ENCODE peak calls at places on chromosomes 7 and 10, in eight cellular contexts. One of them, this sample, is unnamed.

GRCh38 chr10:5812283-5813090 is 747 bp downstream of the GDI2 start:
- DNase-seq in PC-3: no peak
- DNase-seq in NCI-H748 treated with DMSO at 0.1 percent for 48 hours: peak; percentile 2
- DNase-seq in foreskin fibroblast: peak; percentile 50
- DNase-seq in KG1: no peak
- DNase-seq in HS-5: no peak
- DNase-seq in amygdala: peak; percentile 55
- DNase-seq in central memory CD4-positive, alpha-beta T cell: peak; percentile 23
- DNase-seq in this sample: no peak

GRCh38 chr10:23024002-23024401 is 71.4 kb upstream of the MSRB2 start:
- DNase-seq in PC-3: no peak
- DNase-seq in NCI-H748 treated with DMSO at 0.1 percent for 48 hours: no peak
- DNase-seq in foreskin fibroblast: no peak
- DNase-seq in KG1: no peak
- DNase-seq in HS-5: no peak
- DNase-seq in amygdala: no peak
- DNase-seq in central memory CD4-positive, alpha-beta T cell: no peak
- DNase-seq in this sample: no peak

GRCh38 chr10:20494474-20494873 is 402.6 kb downstream of the NEBL start:
- DNase-seq in PC-3: peak; percentile 25
- DNase-seq in NCI-H748 treated with DMSO at 0.1 percent for 48 hours: no peak
- DNase-seq in foreskin fibroblast: peak; percentile 35
- DNase-seq in KG1: no peak
- DNase-seq in HS-5: no peak
- DNase-seq in amygdala: no peak
- DNase-seq in central memory CD4-positive, alpha-beta T cell: no peak
- DNase-seq in this sample: peak; percentile 9

GRCh38 chr10:103510046-103510685 is 16.7 kb downstream of the NEURL1 start:
- DNase-seq in PC-3: no peak
- DNase-seq in NCI-H748 treated with DMSO at 0.1 percent for 48 hours: no peak
- DNase-seq in foreskin fibroblast: no peak
- DNase-seq in KG1: no peak
- DNase-seq in HS-5: no peak
- DNase-seq in amygdala: no peak
- DNase-seq in central memory CD4-positive, alpha-beta T cell: no peak
- DNase-seq in this sample: no peak

GRCh38 chr10:88800152-88801125 is 2.1 kb upstream of the LIPM start:
- DNase-seq in PC-3: no peak
- DNase-seq in NCI-H748 treated with DMSO at 0.1 percent for 48 hours: no peak
- DNase-seq in foreskin fibroblast: peak; percentile 82
- DNase-seq in KG1: no peak
- DNase-seq in HS-5: no peak
- DNase-seq in amygdala: no peak
- DNase-seq in central memory CD4-positive, alpha-beta T cell: no peak
- DNase-seq in this sample: no peak

GRCh38 chr7:6546852-6547251 is 4.4 kb downstream of the GRID2IP start:
- DNase-seq in PC-3: peak; percentile 43
- DNase-seq in NCI-H748 treated with DMSO at 0.1 percent for 48 hours: no peak
- DNase-seq in foreskin fibroblast: no peak
- DNase-seq in KG1: no peak
- DNase-seq in HS-5: no peak
- DNase-seq in amygdala: no peak
- DNase-seq in central memory CD4-positive, alpha-beta T cell: no peak
- DNase-seq in this sample: no peak

GRCh38 chr10:117237401-117237991 is 3.4 kb upstream of the SLC18A2 start:
- DNase-seq in PC-3: no peak
- DNase-seq in NCI-H748 treated with DMSO at 0.1 percent for 48 hours: no peak
- DNase-seq in foreskin fibroblast: no peak
- DNase-seq in KG1: peak; percentile 22
- DNase-seq in HS-5: no peak
- DNase-seq in amygdala: no peak
- DNase-seq in central memory CD4-positive, alpha-beta T cell: no peak
- DNase-seq in this sample: no peak

GRCh38 chr10:28743576-28743975 is 66.3 kb downstream of the BAMBI start:
- DNase-seq in PC-3: no peak
- DNase-seq in NCI-H748 treated with DMSO at 0.1 percent for 48 hours: no peak
- DNase-seq in foreskin fibroblast: no peak
- DNase-seq in KG1: no peak
- DNase-seq in HS-5: no peak
- DNase-seq in amygdala: no peak
- DNase-seq in central memory CD4-positive, alpha-beta T cell: no peak
- DNase-seq in this sample: no peak

GRCh38 chr7:86598721-86599120 is 45.0 kb upstream of the GRM3 start:
- DNase-seq in PC-3: no peak
- DNase-seq in NCI-H748 treated with DMSO at 0.1 percent for 48 hours: no peak
- DNase-seq in foreskin fibroblast: no peak
- DNase-seq in KG1: no peak
- DNase-seq in HS-5: no peak
- DNase-seq in amygdala: no peak
- DNase-seq in central memory CD4-positive, alpha-beta T cell: no peak
- DNase-seq in this sample: no peak

GRCh38 chr7:92622680-92623079 is 32.5 kb upstream of the FAM133B start:
- DNase-seq in PC-3: no peak
- DNase-seq in NCI-H748 treated with DMSO at 0.1 percent for 48 hours: no peak
- DNase-seq in foreskin fibroblast: no peak
- DNase-seq in KG1: no peak
- DNase-seq in HS-5: no peak
- DNase-seq in amygdala: no peak
- DNase-seq in central memory CD4-positive, alpha-beta T cell: no peak
- DNase-seq in this sample: no peak

GRCh38 chr10:86267286-86268195 is 99.1 kb downstream of the GRID1 start:
- DNase-seq in PC-3: no peak
- DNase-seq in NCI-H748 treated with DMSO at 0.1 percent for 48 hours: no peak
- DNase-seq in foreskin fibroblast: no peak
- DNase-seq in KG1: no peak
- DNase-seq in HS-5: no peak
- DNase-seq in amygdala: peak; percentile 54
- DNase-seq in central memory CD4-positive, alpha-beta T cell: no peak
- DNase-seq in this sample: no peak

GRCh38 chr7:41046221-41046761 is 656.6 kb downstream of the INHBA start:
- DNase-seq in PC-3: peak; percentile 71
- DNase-seq in NCI-H748 treated with DMSO at 0.1 percent for 48 hours: no peak
- DNase-seq in foreskin fibroblast: peak; percentile 32
- DNase-seq in KG1: no peak
- DNase-seq in HS-5: no peak
- DNase-seq in amygdala: no peak
- DNase-seq in central memory CD4-positive, alpha-beta T cell: no peak
- DNase-seq in this sample: no peak

GRCh38 chr10:22379059-22379458 is 33.8 kb downstream of the SPAG6 start:
- DNase-seq in PC-3: no peak
- DNase-seq in NCI-H748 treated with DMSO at 0.1 percent for 48 hours: no peak
- DNase-seq in foreskin fibroblast: no peak
- DNase-seq in KG1: no peak
- DNase-seq in HS-5: no peak
- DNase-seq in amygdala: no peak
- DNase-seq in central memory CD4-positive, alpha-beta T cell: no peak
- DNase-seq in this sample: no peak

GRCh38 chr10:7484456-7485266 is 73.8 kb upstream of the SFMBT2 start:
- DNase-seq in PC-3: no peak
- DNase-seq in NCI-H748 treated with DMSO at 0.1 percent for 48 hours: no peak
- DNase-seq in foreskin fibroblast: no peak
- DNase-seq in KG1: no peak
- DNase-seq in HS-5: no peak
- DNase-seq in amygdala: no peak
- DNase-seq in central memory CD4-positive, alpha-beta T cell: peak; percentile 70
- DNase-seq in this sample: no peak

GRCh38 chr7:2607122-2607912 is 24.5 kb upstream of the TTYH3 start:
- DNase-seq in PC-3: no peak
- DNase-seq in NCI-H748 treated with DMSO at 0.1 percent for 48 hours: no peak
- DNase-seq in foreskin fibroblast: peak; percentile 17
- DNase-seq in KG1: no peak
- DNase-seq in HS-5: no peak
- DNase-seq in amygdala: no peak
- DNase-seq in central memory CD4-positive, alpha-beta T cell: no peak
- DNase-seq in this sample: no peak

GRCh38 chr7:128860158-128861073 is 2.2 kb upstream of the ATP6V1F start:
- DNase-seq in PC-3: no peak
- DNase-seq in NCI-H748 treated with DMSO at 0.1 percent for 48 hours: no peak
- DNase-seq in foreskin fibroblast: peak; percentile 84
- DNase-seq in KG1: no peak
- DNase-seq in HS-5: no peak
- DNase-seq in amygdala: no peak
- DNase-seq in central memory CD4-positive, alpha-beta T cell: no peak
- DNase-seq in this sample: no peak

GRCh38 chr7:142880886-142881505 is 4.5 kb downstream of the TRPV6 start:
- DNase-seq in PC-3: peak; percentile 68
- DNase-seq in NCI-H748 treated with DMSO at 0.1 percent for 48 hours: no peak
- DNase-seq in foreskin fibroblast: peak; percentile 58
- DNase-seq in KG1: no peak
- DNase-seq in HS-5: no peak
- DNase-seq in amygdala: no peak
- DNase-seq in central memory CD4-positive, alpha-beta T cell: peak; percentile 34
- DNase-seq in this sample: no peak

GRCh38 chr7:104805449-104806317 is 208.3 kb upstream of the KMT2E start:
- DNase-seq in PC-3: no peak
- DNase-seq in NCI-H748 treated with DMSO at 0.1 percent for 48 hours: no peak
- DNase-seq in foreskin fibroblast: no peak
- DNase-seq in KG1: no peak
- DNase-seq in HS-5: no peak
- DNase-seq in amygdala: peak; percentile 11
- DNase-seq in central memory CD4-positive, alpha-beta T cell: no peak
- DNase-seq in this sample: no peak

GRCh38 chr10:79356104-79356503 is 8.8 kb downstream of the PPIF start:
- DNase-seq in PC-3: no peak
- DNase-seq in NCI-H748 treated with DMSO at 0.1 percent for 48 hours: no peak
- DNase-seq in foreskin fibroblast: no peak
- DNase-seq in KG1: peak; percentile 68
- DNase-seq in HS-5: no peak
- DNase-seq in amygdala: no peak
- DNase-seq in central memory CD4-positive, alpha-beta T cell: no peak
- DNase-seq in this sample: no peak

GRCh38 chr10:49592726-49593563 is 17.2 kb upstream of the SLC18A3 start:
- DNase-seq in PC-3: peak; percentile 99
- DNase-seq in NCI-H748 treated with DMSO at 0.1 percent for 48 hours: no peak
- DNase-seq in foreskin fibroblast: peak; percentile 80
- DNase-seq in KG1: peak; percentile 31
- DNase-seq in HS-5: no peak
- DNase-seq in amygdala: peak; percentile 7
- DNase-seq in central memory CD4-positive, alpha-beta T cell: peak; percentile 4
- DNase-seq in this sample: no peak

GRCh38 chr7:74475243-74475986 is 21.7 kb downstream of the GTF2IRD1 start:
- DNase-seq in PC-3: peak; percentile 64
- DNase-seq in NCI-H748 treated with DMSO at 0.1 percent for 48 hours: no peak
- DNase-seq in foreskin fibroblast: no peak
- DNase-seq in KG1: no peak
- DNase-seq in HS-5: no peak
- DNase-seq in amygdala: no peak
- DNase-seq in central memory CD4-positive, alpha-beta T cell: no peak
- DNase-seq in this sample: no peak

GRCh38 chr7:83338277-83338950 is 175.7 kb upstream of the PCLO start:
- DNase-seq in PC-3: no peak
- DNase-seq in NCI-H748 treated with DMSO at 0.1 percent for 48 hours: no peak
- DNase-seq in foreskin fibroblast: no peak
- DNase-seq in KG1: no peak
- DNase-seq in HS-5: no peak
- DNase-seq in amygdala: no peak
- DNase-seq in central memory CD4-positive, alpha-beta T cell: no peak
- DNase-seq in this sample: no peak

GRCh38 chr10:73414230-73414981 is 548 bp upstream of the ANXA7 start:
- DNase-seq in PC-3: peak; percentile 83
- DNase-seq in NCI-H748 treated with DMSO at 0.1 percent for 48 hours: peak; percentile 19
- DNase-seq in foreskin fibroblast: peak; percentile 34
- DNase-seq in KG1: peak; percentile 63
- DNase-seq in HS-5: no peak
- DNase-seq in amygdala: no peak
- DNase-seq in central memory CD4-positive, alpha-beta T cell: no peak
- DNase-seq in this sample: no peak

GRCh38 chr10:103476046-103476768 is 2.8 kb downstream of the CALHM3 start:
- DNase-seq in PC-3: no peak
- DNase-seq in NCI-H748 treated with DMSO at 0.1 percent for 48 hours: no peak
- DNase-seq in foreskin fibroblast: no peak
- DNase-seq in KG1: no peak
- DNase-seq in HS-5: no peak
- DNase-seq in amygdala: no peak
- DNase-seq in central memory CD4-positive, alpha-beta T cell: no peak
- DNase-seq in this sample: no peak

GRCh38 chr7:57449904-57450303 is at the start of gene ZNF716:
- DNase-seq in PC-3: no peak
- DNase-seq in NCI-H748 treated with DMSO at 0.1 percent for 48 hours: no peak
- DNase-seq in foreskin fibroblast: no peak
- DNase-seq in KG1: no peak
- DNase-seq in HS-5: no peak
- DNase-seq in amygdala: no peak
- DNase-seq in central memory CD4-positive, alpha-beta T cell: no peak
- DNase-seq in this sample: no peak

GRCh38 chr10:58266826-58267712 is 625 bp downstream of the IPMK start:
- DNase-seq in PC-3: peak; percentile 60
- DNase-seq in NCI-H748 treated with DMSO at 0.1 percent for 48 hours: no peak
- DNase-seq in foreskin fibroblast: peak; percentile 54
- DNase-seq in KG1: peak; percentile 48
- DNase-seq in HS-5: no peak
- DNase-seq in amygdala: peak; percentile 59
- DNase-seq in central memory CD4-positive, alpha-beta T cell: peak; percentile 54
- DNase-seq in this sample: no peak

GRCh38 chr7:96887426-96887825 is 117.9 kb upstream of the DLX6 start:
- DNase-seq in PC-3: peak; percentile 72
- DNase-seq in NCI-H748 treated with DMSO at 0.1 percent for 48 hours: no peak
- DNase-seq in foreskin fibroblast: no peak
- DNase-seq in KG1: no peak
- DNase-seq in HS-5: peak; percentile 51
- DNase-seq in amygdala: no peak
- DNase-seq in central memory CD4-positive, alpha-beta T cell: no peak
- DNase-seq in this sample: peak; percentile 66

GRCh38 chr7:137084607-137085380 is 216.3 kb downstream of the CHRM2 start:
- DNase-seq in PC-3: no peak
- DNase-seq in NCI-H748 treated with DMSO at 0.1 percent for 48 hours: no peak
- DNase-seq in foreskin fibroblast: peak; percentile 10
- DNase-seq in KG1: no peak
- DNase-seq in HS-5: no peak
- DNase-seq in amygdala: no peak
- DNase-seq in central memory CD4-positive, alpha-beta T cell: no peak
- DNase-seq in this sample: no peak

GRCh38 chr10:79069325-79070090 is 742 bp downstream of the ZMIZ1 start:
- DNase-seq in PC-3: peak; percentile 83
- DNase-seq in NCI-H748 treated with DMSO at 0.1 percent for 48 hours: no peak
- DNase-seq in foreskin fibroblast: peak; percentile 75
- DNase-seq in KG1: no peak
- DNase-seq in HS-5: no peak
- DNase-seq in amygdala: peak; percentile 61
- DNase-seq in central memory CD4-positive, alpha-beta T cell: peak; percentile 47
- DNase-seq in this sample: no peak

GRCh38 chr7:114141415-114141814 is 222.6 kb upstream of the PPP1R3A start:
- DNase-seq in PC-3: no peak
- DNase-seq in NCI-H748 treated with DMSO at 0.1 percent for 48 hours: no peak
- DNase-seq in foreskin fibroblast: peak; percentile 44
- DNase-seq in KG1: no peak
- DNase-seq in HS-5: no peak
- DNase-seq in amygdala: no peak
- DNase-seq in central memory CD4-positive, alpha-beta T cell: no peak
- DNase-seq in this sample: no peak

GRCh38 chr7:149005427-149006344 is 22.6 kb downstream of the PDIA4 start:
- DNase-seq in PC-3: peak; percentile 50
- DNase-seq in NCI-H748 treated with DMSO at 0.1 percent for 48 hours: peak; percentile 15
- DNase-seq in foreskin fibroblast: peak; percentile 85
- DNase-seq in KG1: peak; percentile 35
- DNase-seq in HS-5: no peak
- DNase-seq in amygdala: peak; percentile 42
- DNase-seq in central memory CD4-positive, alpha-beta T cell: peak; percentile 69
- DNase-seq in this sample: no peak

GRCh38 chr10:10967029-10967428 is 50.6 kb upstream of the CELF2 start:
- DNase-seq in PC-3: no peak
- DNase-seq in NCI-H748 treated with DMSO at 0.1 percent for 48 hours: no peak
- DNase-seq in foreskin fibroblast: no peak
- DNase-seq in KG1: no peak
- DNase-seq in HS-5: no peak
- DNase-seq in amygdala: no peak
- DNase-seq in central memory CD4-positive, alpha-beta T cell: no peak
- DNase-seq in this sample: no peak

This sample was measured in keratinocyte.